ENCODE peak calls at places on chromosomes 16 and 17, in ten cellular contexts. I, X, O, H, F, P, D, N, S and G are unnamed samples.

GRCh38 chr17:81457917-81458555 is 54.6 kb downstream of the ACTG1 start:
- DNase-seq in I (no peak), X (no peak), O (no peak), H (no peak), F (no peak), P (no peak), D (no peak), N (no peak), S (no peak), G (no peak)

GRCh38 chr17:21039839-21040575 is 2.8 kb downstream of the USP22 start:
- DNase-seq in I (peak), X (peak), O (peak), H (peak), F (no peak), P (no peak), D (no peak), N (peak), S (no peak), G (peak)

GRCh38 chr17:70017112-70017511 is 57.9 kb upstream of the KCNJ16 start:
- DNase-seq in I (no peak), X (no peak), O (no peak), H (peak), F (no peak), P (no peak), D (no peak), N (no peak), S (no peak), G (no peak)

GRCh38 chr17:72388765-72389473 is 268.1 kb downstream of the SOX9 start:
- DNase-seq in I (no peak), X (peak), O (no peak), H (peak), F (no peak), P (no peak), D (peak), N (peak), S (no peak), G (peak)

GRCh38 chr17:44820631-44821196 is 9.4 kb downstream of the GJC1 start:
- DNase-seq in I (peak), X (peak), O (peak), H (peak), F (no peak), P (no peak), D (no peak), N (peak), S (no peak), G (peak)

GRCh38 chr17:16123531-16123930 is 91.8 kb downstream of the NCOR1 start:
- DNase-seq in I (no peak), X (no peak), O (no peak), H (no peak), F (no peak), P (no peak), D (no peak), N (no peak), S (no peak), G (no peak)

GRCh38 chr17:45577571-45578279 is 87.2 kb upstream of the PLEKHM1 start:
- DNase-seq in I (no peak), X (no peak), O (no peak), H (no peak), F (no peak), P (no peak), D (peak), N (no peak), S (no peak), G (no peak)

GRCh38 chr16:67884684-67885083 is at the start of gene NRN1L:
- DNase-seq in I (peak), X (peak), O (peak), H (peak), F (peak), P (no peak), D (no peak), N (peak), S (peak), G (peak)

GRCh38 chr17:79027274-79027924 is 3.4 kb downstream of the C1QTNF1 start:
- DNase-seq in I (no peak), X (peak), O (no peak), H (no peak), F (no peak), P (no peak), D (no peak), N (peak), S (no peak), G (no peak)

GRCh38 chr17:50947844-50948514 is 81.8 kb upstream of the TOB1 start:
- DNase-seq in I (no peak), X (no peak), O (no peak), H (peak), F (peak), P (no peak), D (no peak), N (peak), S (no peak), G (peak)